ENCODE peak calls at places on chromosome X, in five cellular contexts. J is esophagus squamous epithelium, I is heart right ventricle, L is lower lobe of right lung, N is body of pancreas. B is an unnamed sample.

GRCh38 chrX:103629295-103630170 is 758 bp downstream of the TCEAL1 start:
- DNase-seq in N (peak), I (peak), L (peak), J (no peak), B (no peak)

GRCh38 chrX:14591976-14592375 is 62.6 kb downstream of the GLRA2 start:
- DNase-seq in I (no peak), L (no peak), N (no peak), J (no peak), B (no peak)

GRCh38 chrX:19332983-19333382 is 10.7 kb upstream of the PDHA1 start:
- DNase-seq in N (peak), J (no peak), L (no peak), I (peak), B (no peak)

GRCh38 chrX:7574325-7574724 is 268.6 kb upstream of the VCX start:
- DNase-seq in J (no peak), I (no peak), N (no peak), L (no peak), B (no peak)

GRCh38 chrX:40152706-40153334 is 55.1 kb upstream of the BCOR start:
- DNase-seq in L (peak), J (no peak), N (peak), I (peak), B (no peak)

GRCh38 chrX:22310779-22311178 is 38.1 kb downstream of the CBLL2 start:
- DNase-seq in J (no peak), I (no peak), N (no peak), L (no peak), B (no peak)

GRCh38 chrX:40570346-40571093 is 10.2 kb upstream of the ATP6AP2 start:
- DNase-seq in N (no peak), L (no peak), J (no peak), I (no peak), B (no peak)

GRCh38 chrX:106246511-106246910 is 78.4 kb downstream of the PWWP3B start:
- DNase-seq in N (no peak), L (no peak), I (no peak), J (no peak), B (no peak)

GRCh38 chrX:153692611-153693156 is 5.0 kb downstream of the SLC6A8 start:
- DNase-seq in N (peak), L (no peak), J (no peak), I (no peak), B (peak)

GRCh38 chrX:72652132-72652531 is 62.0 kb downstream of the PHKA1 start:
- DNase-seq in J (no peak), L (no peak), N (no peak), I (no peak), B (no peak)

GRCh38 chrX:100643943-100644587 is at the start of gene SRPX2:
- DNase-seq in L (peak), J (no peak), N (peak), I (no peak), B (no peak)

GRCh38 chrX:25523574-25523973 is 507.8 kb upstream of the ARX start:
- DNase-seq in L (no peak), I (no peak), N (peak), J (no peak), B (no peak)

GRCh38 chrX:154490021-154490413 is 412 bp downstream of the SLC10A3 start:
- DNase-seq in I (peak), J (no peak), L (no peak), N (peak), B (no peak)

GRCh38 chrX:153395613-153396319 is 5.4 kb downstream of the PNMA6E start:
- DNase-seq in J (no peak), I (no peak), N (no peak), L (no peak), B (no peak)

GRCh38 chrX:69124108-69124507 is 41.1 kb downstream of the PJA1 start:
- DNase-seq in N (no peak), L (no peak), I (no peak), J (no peak), B (no peak)

GRCh38 chrX:2502668-2503519 is 2.1 kb upstream of the DHRSX start:
- DNase-seq in L (no peak), J (no peak), N (no peak), I (no peak), B (no peak)

GRCh38 chrX:17082831-17083230 is 136.4 kb downstream of the REPS2 start:
- DNase-seq in I (no peak), N (no peak), J (no peak), L (no peak), B (no peak)
- TF ChIP-seq CTCF in I (no peak), N (no peak), J (peak), L (no peak), B (peak)

GRCh38 chrX:12118134-12118533 is 20.1 kb upstream of the FRMPD4 start:
- DNase-seq in J (no peak), L (no peak), N (no peak), I (no peak), B (no peak)

GRCh38 chrX:12113321-12113720 is 25.0 kb upstream of the FRMPD4 start:
- DNase-seq in J (no peak), N (no peak), L (no peak), I (no peak), B (no peak)

GRCh38 chrX:12115377-12115776 is 22.9 kb upstream of the FRMPD4 start:
- DNase-seq in N (no peak), I (no peak), L (no peak), J (no peak), B (no peak)
- TF ChIP-seq CTCF in N (no peak), I (no peak), L (no peak), J (no peak), B (peak)

DNA sequence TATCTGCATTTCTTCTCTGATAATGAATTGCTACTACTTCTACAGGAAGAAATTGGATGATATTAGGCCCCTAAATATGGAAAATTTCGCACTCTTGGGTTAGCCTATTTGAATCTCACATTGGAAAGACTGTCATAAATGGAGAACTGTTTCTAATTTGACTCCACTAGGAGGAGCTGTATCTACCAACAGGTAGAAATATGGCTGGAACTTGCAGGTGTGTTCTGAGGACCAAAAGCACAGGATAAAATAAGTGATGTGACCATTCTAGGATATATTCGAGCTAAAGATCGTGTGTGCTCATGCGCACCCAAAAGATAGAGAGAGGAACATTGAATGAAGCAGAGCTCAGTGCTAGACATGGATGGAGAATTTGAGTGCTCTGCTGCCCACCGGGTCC is 4.8 kb upstream of the NKAP start:
- DNase-seq in J (no peak), N (no peak), I (no peak), L (no peak), B (no peak)
- TF ChIP-seq CTCF in J (peak), N (peak), I (no peak), L (no peak), B (peak)

DNA sequence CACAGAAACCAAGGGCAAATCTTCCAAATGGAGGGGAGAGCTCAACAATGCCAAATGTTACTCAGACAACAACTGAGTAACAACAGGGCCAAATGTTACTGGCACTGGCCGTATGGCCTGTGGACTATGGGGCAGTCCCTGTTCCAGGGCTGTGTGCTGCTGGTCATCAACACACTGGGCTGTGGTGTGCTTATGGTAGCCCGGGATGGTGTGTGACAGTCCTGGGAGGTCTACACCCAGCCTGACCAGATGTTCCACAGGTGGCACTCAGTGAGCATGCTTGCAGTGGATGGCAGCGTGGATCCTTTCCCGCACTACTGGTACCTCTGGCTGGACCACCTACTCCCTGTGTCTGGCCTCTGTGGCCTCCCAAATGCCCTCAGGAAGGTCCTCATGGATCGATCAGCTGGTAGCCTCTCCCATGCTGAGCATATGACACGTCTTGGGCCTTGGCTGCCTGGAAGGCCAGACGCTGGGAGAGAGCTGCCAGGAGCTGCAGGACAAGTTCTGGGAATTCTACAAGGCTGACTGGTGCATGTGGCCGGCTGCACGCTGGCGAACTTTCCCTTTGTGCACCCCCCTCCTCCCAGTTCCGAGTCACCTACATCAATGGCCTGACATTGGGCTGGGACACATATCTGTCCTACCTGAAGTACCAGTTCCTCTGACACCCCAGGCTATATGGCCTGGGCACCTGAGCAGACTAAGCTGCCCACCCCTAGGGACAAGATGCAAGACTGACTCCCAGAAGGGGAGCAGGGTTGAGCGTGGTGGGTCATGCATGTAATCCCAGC is 59.7 kb upstream of the IQSEC2 start:
- DNase-seq in N (no peak), I (no peak), J (no peak), L (no peak), B (no peak)
- TF ChIP-seq CTCF in N (no peak), I (no peak), J (no peak), L (no peak), B (no peak)

DNA sequence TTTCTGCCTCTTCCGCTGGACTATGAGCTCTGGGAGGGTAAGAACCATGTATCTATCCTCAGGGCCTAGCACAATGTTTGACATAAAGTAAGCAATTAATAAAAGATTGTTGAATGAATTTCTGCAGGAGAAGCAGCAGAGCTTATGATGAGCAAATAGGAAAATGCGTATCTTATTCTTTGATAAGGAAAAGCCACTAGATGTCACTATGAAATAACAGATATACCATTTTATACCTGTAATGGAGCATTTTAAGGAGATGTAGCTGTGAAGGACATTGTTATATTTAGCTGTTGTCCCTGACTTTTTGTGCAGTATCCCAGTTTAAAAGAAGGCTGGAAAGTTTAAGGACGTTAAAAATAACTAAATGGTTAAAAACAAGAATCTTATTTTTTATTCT is 147.2 kb upstream of the MBNL3 start:
- DNase-seq in N (no peak), J (no peak), L (no peak), I (no peak), B (no peak)
- TF ChIP-seq CTCF in N (no peak), J (no peak), L (no peak), I (peak), B (peak)

DNA sequence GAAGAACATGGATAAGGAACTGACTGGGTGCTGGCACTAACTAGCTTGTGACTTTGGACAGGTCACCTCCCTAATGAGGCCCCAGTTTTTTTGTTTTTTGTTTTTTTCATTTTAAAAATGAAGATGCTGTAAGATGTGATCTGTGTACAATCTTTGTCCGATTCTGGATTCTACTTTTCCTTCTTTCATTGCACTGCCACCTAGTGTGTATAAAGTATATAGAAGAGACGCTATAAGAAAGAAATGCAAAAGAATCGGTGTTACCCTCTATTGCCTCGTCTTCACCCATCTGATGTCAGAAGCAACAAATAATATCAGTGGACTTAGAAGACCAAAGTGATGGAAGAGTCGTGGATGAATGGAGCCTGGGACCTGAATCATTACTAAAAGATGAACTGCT is 58.6 kb upstream of the P2RY10 start:
- DNase-seq in N (no peak), I (no peak), L (no peak), J (no peak), B (no peak)
- TF ChIP-seq CTCF in N (no peak), I (peak), L (no peak), J (peak), B (peak)

GRCh38 chrX:74295102-74295501 is 8.9 kb upstream of the ZCCHC13 start:
- DNase-seq in N (no peak), J (no peak), L (no peak), I (no peak), B (no peak)

GRCh38 chrX:74286950-74287349 is 17.0 kb upstream of the ZCCHC13 start:
- DNase-seq in I (no peak), J (no peak), L (no peak), N (no peak), B (no peak)

GRCh38 chrX:74293343-74293946 is 10.5 kb upstream of the ZCCHC13 start:
- DNase-seq in L (peak), J (no peak), I (peak), N (peak), B (no peak)

GRCh38 chrX:74291577-74291963 is 12.4 kb upstream of the ZCCHC13 start:
- DNase-seq in N (no peak), L (no peak), I (no peak), J (no peak), B (no peak)

GRCh38 chrX:74291964-74292891 is 11.8 kb upstream of the ZCCHC13 start:
- DNase-seq in N (peak), L (peak), I (peak), J (peak), B (no peak)
- TF ChIP-seq CTCF in N (peak), L (peak), I (peak), J (no peak), B (peak)

B was measured in chondrocyte.